ENCODE peak calls at places on chromosomes 3 and 15, in seven cellular contexts. K is HTR-8/SVneo; I is heart right ventricle; J is tibial artery; U is glutamatergic neuron; R is stomach; N is stimulated activated CD8-positive, alpha-beta memory T cell treated with anti-CD3 and anti-CD28 coated beads, Interleukin-12 subunit alpha, Interleukin-12 subunit beta, amount 100 ng/mL, for 1 hour. P is an unnamed sample.

GRCh38 chr3:139491027-139491700 is 14.8 kb upstream of the RBP2 start:
- DNase-seq in K (no peak), I (no peak), J (no peak), U (no peak), R (no peak), N (no peak), P (no peak)

GRCh38 chr3:72665701-72666443 is 182.4 kb downstream of the SHQ1 start:
- DNase-seq in K (no peak), I (no peak), J (no peak), U (peak), R (peak), N (peak), P (no peak)

GRCh38 chr3:114745322-114746240 is 401.5 kb downstream of the ZBTB20 start:
- DNase-seq in K (no peak), I (no peak), J (no peak), U (no peak), R (no peak), N (no peak), P (no peak)

GRCh38 chr3:11480663-11481298 is 162.9 kb downstream of the VGLL4 start:
- DNase-seq in K (no peak), I (no peak), J (no peak), U (no peak), R (peak), N (no peak), P (no peak)

GRCh38 chr3:172221550-172221949 is 182.2 kb downstream of the FNDC3B start:
- DNase-seq in K (peak), I (no peak), J (no peak), U (no peak), R (no peak), N (no peak), P (no peak)

GRCh38 chr15:63950911-63951481 is 95.3 kb downstream of the DAPK2 start:
- DNase-seq in K (no peak), I (no peak), J (no peak), U (no peak), R (no peak), N (no peak), P (no peak)

GRCh38 chr3:195082811-195083210 is 188.1 kb downstream of the XXYLT1 start:
- DNase-seq in K (no peak), I (no peak), J (no peak), U (peak), R (no peak), N (no peak), P (no peak)

GRCh38 chr15:25501828-25502446 is 63.1 kb upstream of the UBE3A start:
- DNase-seq in K (no peak), I (no peak), J (no peak), U (no peak), R (no peak), N (no peak), P (peak)

GRCh38 chr15:60370105-60370803 is 27.5 kb downstream of the ANXA2 start:
- DNase-seq in K (no peak), I (no peak), J (no peak), U (no peak), R (no peak), N (no peak), P (no peak)

GRCh38 chr3:32435911-32436815 is 44.5 kb downstream of the CMTM7 start:
- DNase-seq in K (no peak), I (no peak), J (no peak), U (no peak), R (no peak), N (no peak), P (no peak)

GRCh38 chr3:126087552-126088175 is 3.7 kb upstream of the SLC41A3 start:
- DNase-seq in K (no peak), I (no peak), J (no peak), U (no peak), R (no peak), N (no peak), P (no peak)

GRCh38 chr15:80199366-80199765 is 46.6 kb downstream of the FAH start:
- DNase-seq in K (no peak), I (no peak), J (no peak), U (no peak), R (no peak), N (no peak), P (no peak)